ENCODE peak calls at places on chromosomes 13 and 19, in eight cellular contexts. D, P, A, J, R, C, G and Y are unnamed samples.
A peak's percentile ranks its signal among the peaks of the same experiment; 100 is the strongest.

GRCh38 chr19:17686592-17687042 is 1.5 kb downstream of the UNC13A start:
- DNase-seq in J (no peak), R (no peak), P (no peak), G (peak; percentile 16), C (peak; percentile 39), D (no peak), A (no peak), Y (no peak)

GRCh38 chr19:23366437-23366836 is 28.8 kb downstream of the ZNF91 start:
- DNase-seq in A (no peak), P (no peak), R (no peak), J (no peak), C (no peak), D (no peak), G (no peak), Y (no peak)

GRCh38 chr13:24605923-24606372 is 74.3 kb upstream of the ATP12A start:
- DNase-seq in P (peak; percentile 11), C (peak; percentile 64), R (no peak), J (peak; percentile 36), D (no peak), A (no peak), G (peak; percentile 58), Y (no peak)

GRCh38 chr13:44440046-44440608 is 66.5 kb downstream of the SERP2 start:
- DNase-seq in J (no peak), D (no peak), P (no peak), G (no peak), R (no peak), C (no peak), A (no peak), Y (no peak)

GRCh38 chr13:81551036-81551435 is 1210.1 kb upstream of the SPRY2 start:
- DNase-seq in J (no peak), A (no peak), R (no peak), G (no peak), D (no peak), C (no peak), P (no peak), Y (no peak)

GRCh38 chr19:44757735-44758505 is 9.4 kb downstream of the BCL3 start:
- DNase-seq in C (no peak), A (peak; percentile 88), D (no peak), J (no peak), R (no peak), P (peak; percentile 63), G (peak; percentile 68), Y (no peak)

GRCh38 chr13:20573186-20573585 is 6.2 kb downstream of the IFT88 start:
- DNase-seq in J (no peak), G (no peak), A (no peak), R (no peak), C (no peak), P (no peak), D (no peak), Y (no peak)

GRCh38 chr19:55474269-55475265 is 1.9 kb upstream of the ZNF628 start:
- DNase-seq in A (peak; percentile 39), P (no peak), R (no peak), G (no peak), D (no peak), C (no peak), J (peak; percentile 84), Y (no peak)

GRCh38 chr13:26548251-26548765 is 9.2 kb upstream of the WASF3 start:
- DNase-seq in D (no peak), C (no peak), J (no peak), P (no peak), A (no peak), G (no peak), R (no peak), Y (no peak)

GRCh38 chr13:24516919-24517318 is 4.3 kb upstream of the PARP4 start:
- DNase-seq in P (no peak), G (no peak), A (no peak), R (no peak), J (no peak), C (no peak), D (no peak), Y (no peak)

GRCh38 chr19:1554968-1555801 is 12.9 kb downstream of the MEX3D start:
- DNase-seq in J (no peak), R (no peak), D (no peak), A (no peak), G (no peak), P (no peak), C (no peak), Y (no peak)

GRCh38 chr19:1555802-1556638 is 12.1 kb downstream of the MEX3D start:
- DNase-seq in R (no peak), P (no peak), C (no peak), D (no peak), J (no peak), A (no peak), G (no peak), Y (no peak)

GRCh38 chr19:1553415-1553814 is 14.7 kb downstream of the MEX3D start:
- DNase-seq in A (no peak), C (no peak), G (no peak), D (no peak), P (no peak), J (no peak), R (no peak), Y (no peak)

GRCh38 chr19:1549332-1549945 is 18.7 kb downstream of the MEX3D start:
- DNase-seq in D (no peak), P (no peak), C (no peak), R (no peak), G (no peak), A (no peak), J (no peak), Y (no peak)

DNA sequence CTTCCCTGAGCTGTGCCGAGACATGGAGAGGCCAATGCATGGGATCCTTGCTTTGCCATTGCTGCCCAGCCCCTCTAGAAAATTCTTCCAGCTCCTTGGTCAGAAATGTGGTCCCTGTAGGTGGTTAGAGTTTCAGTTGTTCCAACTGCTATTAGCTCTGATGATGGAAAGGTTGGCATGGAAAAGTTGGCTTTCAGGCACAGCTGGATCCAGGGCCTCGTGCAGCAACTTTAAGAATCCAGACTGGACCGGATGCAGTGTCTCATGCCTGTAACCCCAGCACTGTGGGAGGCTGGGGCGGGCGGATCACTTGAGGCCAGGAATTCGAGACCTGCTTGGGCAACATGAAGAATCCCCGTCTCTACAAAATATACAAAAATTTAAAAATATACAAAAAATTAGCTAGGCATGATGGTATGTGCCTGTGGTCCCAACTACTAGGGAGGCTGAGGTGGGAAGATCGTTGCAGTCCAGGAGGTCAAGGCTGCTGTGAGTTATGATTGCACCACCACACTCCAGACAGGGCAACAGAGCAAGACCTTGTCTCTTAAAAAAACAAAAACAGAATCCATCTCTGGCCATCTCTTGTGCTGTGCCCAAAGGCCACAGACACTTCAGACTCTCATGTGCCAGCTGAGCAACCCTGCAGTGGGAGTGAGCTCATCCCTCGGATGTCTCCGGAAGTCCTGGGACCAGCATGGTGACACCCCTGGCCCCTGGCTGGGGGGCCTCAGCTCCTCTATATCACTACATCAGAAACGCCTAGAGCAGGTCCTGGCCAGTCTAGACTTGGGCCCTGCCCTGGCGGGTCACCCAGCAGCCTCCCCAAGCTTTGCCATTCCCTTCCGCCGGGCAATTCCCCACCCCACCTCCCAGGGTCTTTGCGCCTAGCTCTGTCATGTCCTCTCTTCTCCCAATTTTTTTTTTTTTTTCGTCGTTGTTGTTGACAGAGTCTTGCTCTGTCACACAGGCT is 16.8 kb downstream of the MEX3D start:
- DNase-seq in P (no peak), C (no peak), D (no peak), R (no peak), A (no peak), J (no peak), G (no peak), Y (no peak)
- TF ChIP-seq CTCF in P (no peak), C (no peak), D (no peak), R (no peak), A (no peak), J (no peak), G (no peak), Y (no peak)

GRCh38 chr13:32642316-32642715 is 56.1 kb downstream of the PDS5B start:
- DNase-seq in C (no peak), J (no peak), R (no peak), D (no peak), P (no peak), G (no peak), A (no peak), Y (no peak)

GRCh38 chr13:32650705-32651311 is 64.6 kb downstream of the PDS5B start:
- DNase-seq in G (peak; percentile 81), J (peak; percentile 53), D (no peak), A (no peak), C (peak; percentile 75), R (peak; percentile 26), P (peak; percentile 75), Y (no peak)

GRCh38 chr13:32642858-32643257 is 56.6 kb downstream of the PDS5B start:
- DNase-seq in J (no peak), P (no peak), A (no peak), R (no peak), C (peak; percentile 59), G (no peak), D (no peak), Y (no peak)

GRCh38 chr13:32645854-32646253 is 59.6 kb downstream of the PDS5B start:
- DNase-seq in D (no peak), A (no peak), J (no peak), R (no peak), P (no peak), G (no peak), C (no peak), Y (no peak)

GRCh38 chr13:32647926-32648325 is 61.7 kb downstream of the PDS5B start:
- DNase-seq in A (no peak), R (no peak), D (no peak), J (no peak), C (no peak), P (no peak), G (no peak), Y (no peak)
- TF ChIP-seq CTCF in A (no peak), R (no peak), D (no peak), J (no peak), C (no peak), P (no peak), G (no peak), Y (no peak)

GRCh38 chr13:31234729-31235128 is 35.0 kb downstream of the B3GLCT start:
- DNase-seq in G (peak; percentile 15), R (no peak), J (no peak), D (no peak), P (no peak), A (no peak), C (peak; percentile 14), Y (no peak)
- TF ChIP-seq CTCF in G (peak; percentile 53), R (no peak), J (peak; percentile 41), D (peak; percentile 35), P (peak; percentile 29), A (no peak), C (peak; percentile 43), Y (no peak)

DNA sequence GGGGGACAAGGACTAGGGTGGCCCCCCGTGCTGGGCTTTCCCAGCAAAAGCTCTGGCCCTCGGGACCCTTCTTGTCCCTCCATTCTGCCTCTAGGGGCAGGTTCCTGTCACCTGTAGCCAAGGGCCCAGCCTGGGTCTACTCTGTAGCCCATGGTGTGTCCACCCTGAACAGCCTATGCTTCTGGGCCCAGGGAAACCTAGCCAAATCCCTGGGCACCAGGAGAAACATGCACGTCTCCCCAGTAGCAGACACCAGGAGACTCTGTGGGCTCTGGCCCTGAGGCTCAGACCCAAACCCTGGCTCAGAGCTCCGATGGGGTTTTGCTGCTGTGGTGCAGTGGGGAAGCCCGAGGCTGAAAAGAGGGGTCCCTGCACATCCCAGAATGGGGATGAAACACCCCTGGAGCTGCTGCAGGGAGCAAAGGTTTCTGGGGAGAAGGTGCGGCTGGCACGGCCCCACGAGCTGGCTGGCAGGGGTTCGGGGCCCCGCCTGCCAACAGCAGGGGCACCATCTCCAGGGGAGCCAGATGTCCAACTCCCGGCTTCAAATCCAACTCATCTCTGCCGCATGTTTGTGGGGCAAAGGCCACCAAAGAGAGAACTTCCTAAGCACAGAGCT is 18.2 kb downstream of the CEBPG start:
- DNase-seq in R (no peak), A (no peak), C (no peak), J (no peak), D (no peak), P (no peak), G (no peak), Y (peak; percentile 44)
- TF ChIP-seq CTCF in R (no peak), A (no peak), C (no peak), J (no peak), D (no peak), P (no peak), G (no peak), Y (no peak)